ENCODE peak calls at places on chromosomes 4 and X, in four cellular contexts. K, C, R and P are unnamed samples.

GRCh38 chr4:107888237-107888636 is 43.1 kb upstream of the CYP2U1 start:
- DNase-seq in K (no peak), C (no peak), R (no peak), P (no peak)

GRCh38 chrX:113033966-113034680 is 193.5 kb upstream of the AMOT start:
- DNase-seq in K (no peak), C (no peak), R (no peak), P (no peak)

GRCh38 chr4:141914746-141915145 is 278.4 kb downstream of the IL15 start:
- DNase-seq in K (no peak), C (no peak), R (no peak), P (no peak)

GRCh38 chrX:29662759-29663503 is 552.4 kb upstream of the MAGEB2 start:
- DNase-seq in K (no peak), C (no peak), R (no peak), P (no peak)

GRCh38 chr4:16641971-16642370 is 256.5 kb downstream of the LDB2 start:
- DNase-seq in K (no peak), C (no peak), R (no peak), P (no peak)

GRCh38 chr4:138182838-138183426 is 59.2 kb downstream of the SLC7A11 start:
- DNase-seq in K (no peak), C (no peak), R (no peak), P (no peak)

GRCh38 chrX:43559643-43560042 is 96.5 kb upstream of the MAOA start:
- DNase-seq in K (peak), C (peak), R (no peak), P (peak)

GRCh38 chr4:161949941-161950725 is 213.7 kb downstream of the FSTL5 start:
- DNase-seq in K (no peak), C (no peak), R (no peak), P (no peak)

GRCh38 chr4:164424852-164425251 is 329.1 kb upstream of the SMIM31 start:
- DNase-seq in K (no peak), C (no peak), R (no peak), P (no peak)

GRCh38 chrX:122246937-122247336 is 937.1 kb upstream of the GRIA3 start:
- DNase-seq in K (no peak), C (no peak), R (no peak), P (no peak)

GRCh38 chr4:26520728-26521442 is 30.6 kb upstream of the CCKAR start:
- DNase-seq in K (no peak), C (no peak), R (no peak), P (no peak)

GRCh38 chr4:119284876-119285611 is 36.9 kb downstream of the FABP2 start:
- DNase-seq in K (no peak), C (no peak), R (no peak), P (no peak)

GRCh38 chrX:13248867-13249521 is 70.9 kb downstream of the ATXN3L start:
- DNase-seq in K (no peak), C (no peak), R (no peak), P (no peak)

GRCh38 chr4:17817027-17817426 is 6.2 kb downstream of the NCAPG start:
- DNase-seq in K (no peak), C (no peak), R (no peak), P (no peak)

GRCh38 chr4:11801466-11802446 is 373.1 kb upstream of the HS3ST1 start:
- DNase-seq in K (peak), C (no peak), R (no peak), P (no peak)

GRCh38 chr4:88745581-88746163 is 48.0 kb upstream of the NAP1L5 start:
- DNase-seq in K (no peak), C (no peak), R (no peak), P (no peak)

GRCh38 chr4:150385606-150386005 is 196.3 kb upstream of the MAB21L2 start:
- DNase-seq in K (no peak), C (no peak), R (no peak), P (no peak)

GRCh38 chrX:115894087-115894486 is 276.5 kb upstream of the AGTR2 start:
- DNase-seq in K (peak), C (no peak), R (no peak), P (no peak)

GRCh38 chrX:41808042-41808441 is 84.1 kb downstream of the GPR82 start:
- DNase-seq in K (no peak), C (no peak), R (no peak), P (no peak)

GRCh38 chr4:138602664-138603063 is 360.5 kb upstream of the SLC7A11 start:
- DNase-seq in K (no peak), C (no peak), R (no peak), P (no peak)

GRCh38 chrX:63889001-63889400 is 104.0 kb upstream of the ARHGEF9 start:
- DNase-seq in K (no peak), C (no peak), R (no peak), P (no peak)

GRCh38 chrX:42219231-42219630 is 295.9 kb upstream of the CASK start:
- DNase-seq in K (no peak), C (no peak), R (no peak), P (no peak)

DNA sequence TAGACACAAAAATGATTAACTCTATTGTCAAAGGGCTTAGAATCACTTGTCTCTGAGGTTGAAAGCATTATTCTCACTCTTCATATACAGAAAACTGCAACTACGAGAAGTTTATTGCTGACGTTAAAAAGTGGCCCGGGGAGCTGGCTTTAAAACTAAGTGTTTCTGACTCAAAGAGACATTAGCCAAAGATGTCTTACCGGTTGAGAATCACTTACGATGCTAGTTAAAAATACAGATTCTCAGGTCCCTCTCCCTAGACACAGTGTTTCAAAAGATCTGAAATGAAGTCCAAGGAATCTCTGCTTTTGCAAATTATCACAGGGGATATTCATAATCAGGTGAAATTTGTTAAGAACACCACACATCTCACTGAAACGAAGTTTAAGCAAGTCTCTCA is 1.2 kb downstream of the GNPDA2 start:
- DNase-seq in K (no peak), C (no peak), R (no peak), P (no peak)
- H3K27ac ChIP-seq in K (no peak), C (no peak), R (no peak), P (no peak)

DNA sequence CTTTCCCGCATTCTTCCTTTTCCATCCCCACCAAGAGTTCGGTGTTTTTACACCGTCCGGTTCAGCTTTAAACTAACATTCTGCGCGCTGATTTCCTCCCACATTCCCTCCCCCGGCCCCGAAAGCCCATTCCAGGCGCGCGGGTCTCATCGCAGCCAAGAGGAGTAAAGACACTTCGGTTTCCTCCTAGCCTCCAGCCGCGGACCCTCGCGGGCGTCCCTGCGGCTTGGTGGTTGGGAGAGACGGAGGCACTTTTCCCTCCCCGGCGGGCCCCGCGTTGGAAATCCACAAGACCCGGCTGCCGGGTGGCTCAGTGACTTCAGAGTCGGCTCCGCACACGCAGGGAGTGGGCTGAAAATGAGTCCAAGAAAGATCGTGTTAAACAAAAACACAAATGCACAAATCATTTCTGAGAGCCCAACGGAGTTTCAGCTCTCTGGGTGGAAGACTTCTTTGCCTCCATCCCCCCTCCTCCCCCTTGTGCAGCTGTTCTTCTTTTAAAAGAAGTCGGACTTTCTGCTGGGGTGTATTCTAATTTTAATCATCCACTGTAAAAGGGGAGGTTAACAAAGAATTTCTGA is 2.0 kb upstream of the ARX start:
- DNase-seq in K (no peak), C (no peak), R (no peak), P (no peak)
- H3K4me3 ChIP-seq in K (no peak), C (no peak), R (no peak), P (no peak)

DNA sequence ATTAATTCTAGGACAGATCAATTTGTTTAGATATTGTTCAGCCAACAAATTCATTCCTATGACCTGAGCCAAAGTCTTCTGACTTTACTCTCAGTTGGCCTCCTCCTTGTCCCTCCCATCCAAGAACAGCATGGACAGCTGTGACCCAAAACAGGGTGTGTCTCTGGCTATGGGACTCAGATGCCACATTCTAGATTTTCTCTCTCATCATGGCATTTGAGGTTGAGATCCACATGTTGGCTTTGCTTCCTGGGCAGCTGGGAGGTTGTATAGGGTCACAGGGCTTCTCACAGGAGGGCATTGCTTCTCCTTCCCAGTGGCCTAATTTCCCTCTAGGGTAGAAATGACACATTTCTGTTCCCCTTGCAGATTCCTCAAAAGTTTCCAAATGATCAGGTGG is 22.6 kb upstream of the EGF start:
- DNase-seq in K (no peak), C (no peak), R (no peak), P (no peak)
- H3K27ac ChIP-seq in K (no peak), C (no peak), R (no peak), P (no peak)

GRCh38 chr4:84496356-84497219 is 2.5 kb downstream of the NKX6-1 start:
- DNase-seq in K (no peak), C (no peak), R (no peak), P (no peak)
- H3K4me3 ChIP-seq in K (no peak), C (no peak), R (no peak), P (no peak)

DNA sequence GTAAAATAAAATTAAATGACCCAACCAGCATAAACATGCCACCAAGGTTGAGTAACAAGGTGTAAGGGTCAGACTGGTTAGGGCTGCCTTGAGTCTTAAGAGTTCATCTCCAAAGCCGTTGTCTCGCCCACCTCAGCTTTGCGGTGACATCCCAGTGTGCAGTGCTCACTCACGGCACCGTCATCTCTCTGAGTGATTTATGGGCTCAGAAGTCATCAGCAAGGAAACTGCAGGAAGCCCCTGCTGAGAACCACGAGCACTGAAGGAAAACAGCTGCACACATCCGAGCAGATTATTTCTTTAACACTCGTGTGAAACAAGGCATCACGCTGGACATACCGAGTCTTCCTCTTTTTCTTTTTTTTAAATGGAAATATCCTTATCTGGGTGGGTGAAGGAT is 411.1 kb downstream of the TRIML1 start:
- DNase-seq in K (no peak), C (no peak), R (no peak), P (no peak)
- H3K27ac ChIP-seq in K (no peak), C (no peak), R (no peak), P (no peak)

GRCh38 chr4:7026107-7026506 is 17.1 kb upstream of the TADA2B start:
- DNase-seq in K (no peak), C (no peak), R (peak), P (no peak)

GRCh38 chr4:7023901-7024300 is 19.3 kb upstream of the TADA2B start:
- DNase-seq in K (no peak), C (no peak), R (peak), P (no peak)

GRCh38 chr4:7023486-7023885 is 19.7 kb upstream of the TADA2B start:
- DNase-seq in K (no peak), C (no peak), R (peak), P (no peak)

GRCh38 chr4:7024336-7024890 is 18.8 kb upstream of the TADA2B start:
- DNase-seq in K (no peak), C (no peak), R (peak), P (no peak)

DNA sequence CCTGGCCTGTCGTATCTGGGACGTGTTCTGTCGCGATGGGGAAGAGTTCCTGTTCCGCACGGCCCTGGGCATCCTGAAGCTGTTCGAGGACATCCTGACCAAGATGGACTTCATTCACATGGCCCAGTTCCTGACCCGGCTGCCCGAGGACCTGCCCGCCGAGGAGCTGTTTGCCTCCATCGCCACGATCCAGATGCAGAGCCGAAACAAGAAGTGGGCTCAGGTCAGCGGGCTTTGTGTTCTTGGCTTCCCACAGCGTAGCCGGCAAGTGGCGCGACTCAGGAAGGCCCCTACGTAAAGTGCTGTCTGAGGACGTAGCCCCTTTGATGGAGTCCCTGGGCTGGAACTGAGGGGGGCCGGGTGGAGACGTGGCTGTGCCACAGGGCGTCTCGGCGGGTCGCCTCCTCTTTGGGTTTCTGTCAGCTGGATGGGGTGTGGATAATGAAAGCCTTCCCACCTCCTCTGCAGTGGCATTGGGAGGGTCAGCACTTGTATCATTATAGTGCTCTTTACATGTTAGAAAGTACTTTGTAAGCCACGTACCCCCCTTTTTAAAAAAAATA is 18.1 kb upstream of the TADA2B start:
- DNase-seq in K (no peak), C (no peak), R (peak), P (no peak)
- H3K4me3 ChIP-seq in K (no peak), C (no peak), R (no peak), P (no peak)

GRCh38 chr4:140533951-140534480 is 10.0 kb downstream of the ELMOD2 start:
- DNase-seq in K (no peak), C (no peak), R (no peak), P (no peak)
- H3K27ac ChIP-seq in K (no peak), C (no peak), R (no peak), P (no peak)

DNA sequence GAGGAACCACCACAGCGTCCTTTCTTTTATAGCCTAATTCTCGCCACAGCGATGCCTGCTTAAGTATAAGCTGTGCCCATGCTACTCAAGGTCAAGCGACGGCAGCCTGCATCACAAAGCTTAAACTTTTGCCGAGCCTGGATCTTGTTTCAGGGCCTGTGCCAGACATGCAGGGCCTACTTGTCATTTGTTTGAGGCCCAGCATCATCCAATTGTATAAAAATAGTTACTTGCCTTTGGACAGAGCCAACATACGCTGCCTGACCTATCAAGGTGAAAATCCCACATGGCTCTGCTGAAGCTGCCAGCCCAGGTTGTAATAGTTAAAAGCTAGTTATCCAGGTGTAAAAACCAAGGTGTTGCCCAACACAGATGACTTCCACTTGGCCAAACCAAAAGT is 107.1 kb downstream of the TMEM131L start:
- DNase-seq in K (no peak), C (no peak), R (no peak), P (no peak)
- H3K4me3 ChIP-seq in K (no peak), C (no peak), R (no peak), P (no peak)